ENCODE peak calls at places on chromosomes 7 and 10, in ten cellular contexts. One of them, this sample, is unnamed.

GRCh38 chr10:29411666-29412335 is 122.9 kb downstream of the LYZL1 start:
- DNase-seq in breast epithelium: no peak
- DNase-seq in Peyer's patch: no peak
- DNase-seq in Panc1: no peak
- DNase-seq in body of pancreas: no peak
- DNase-seq in psoas muscle: no peak
- DNase-seq in foreskin fibroblast: no peak
- DNase-seq in AG04450: no peak
- DNase-seq in brain microvascular endothelial cell: no peak
- DNase-seq in SK-N-SH: no peak
- DNase-seq in this sample: peak; percentile 52

GRCh38 chr10:104835422-104835821 is 194.3 kb downstream of the SORCS3 start:
- DNase-seq in breast epithelium: no peak
- DNase-seq in Peyer's patch: no peak
- DNase-seq in Panc1: no peak
- DNase-seq in body of pancreas: no peak
- DNase-seq in psoas muscle: no peak
- DNase-seq in foreskin fibroblast: no peak
- DNase-seq in AG04450: no peak
- DNase-seq in brain microvascular endothelial cell: no peak
- DNase-seq in SK-N-SH: peak; percentile 3
- DNase-seq in this sample: no peak

GRCh38 chr10:11743461-11744338 is 1.5 kb downstream of the ECHDC3 start:
- DNase-seq in breast epithelium: no peak
- DNase-seq in Peyer's patch: no peak
- DNase-seq in Panc1: no peak
- DNase-seq in body of pancreas: no peak
- DNase-seq in psoas muscle: no peak
- DNase-seq in foreskin fibroblast: peak; percentile 38
- DNase-seq in AG04450: no peak
- DNase-seq in brain microvascular endothelial cell: no peak
- DNase-seq in SK-N-SH: no peak
- DNase-seq in this sample: no peak

GRCh38 chr7:66307591-66308215 is 102.6 kb downstream of the TPST1 start:
- DNase-seq in breast epithelium: no peak
- DNase-seq in Peyer's patch: no peak
- DNase-seq in Panc1: peak; percentile 22
- DNase-seq in body of pancreas: peak; percentile 69
- DNase-seq in psoas muscle: no peak
- DNase-seq in foreskin fibroblast: peak; percentile 30
- DNase-seq in AG04450: no peak
- DNase-seq in brain microvascular endothelial cell: peak; percentile 48
- DNase-seq in SK-N-SH: no peak
- DNase-seq in this sample: peak; percentile 83

GRCh38 chr7:88835147-88835728 is 39.7 kb upstream of the TEX47 start:
- DNase-seq in breast epithelium: no peak
- DNase-seq in Peyer's patch: no peak
- DNase-seq in Panc1: peak; percentile 7
- DNase-seq in body of pancreas: no peak
- DNase-seq in psoas muscle: no peak
- DNase-seq in foreskin fibroblast: peak; percentile 23
- DNase-seq in AG04450: no peak
- DNase-seq in brain microvascular endothelial cell: peak; percentile 1
- DNase-seq in SK-N-SH: peak; percentile 39
- DNase-seq in this sample: peak; percentile 39

GRCh38 chr10:77087406-77087805 is 550.2 kb downstream of the KCNMA1 start:
- DNase-seq in breast epithelium: no peak
- DNase-seq in Peyer's patch: no peak
- DNase-seq in Panc1: no peak
- DNase-seq in body of pancreas: no peak
- DNase-seq in psoas muscle: no peak
- DNase-seq in foreskin fibroblast: peak; percentile 67
- DNase-seq in AG04450: no peak
- DNase-seq in brain microvascular endothelial cell: peak; percentile 43
- DNase-seq in SK-N-SH: no peak
- DNase-seq in this sample: no peak

GRCh38 chr10:62647375-62648092 is 157.0 kb upstream of the ADO start:
- DNase-seq in breast epithelium: no peak
- DNase-seq in Peyer's patch: no peak
- DNase-seq in Panc1: no peak
- DNase-seq in body of pancreas: no peak
- DNase-seq in psoas muscle: no peak
- DNase-seq in foreskin fibroblast: no peak
- DNase-seq in AG04450: no peak
- DNase-seq in brain microvascular endothelial cell: no peak
- DNase-seq in SK-N-SH: no peak
- DNase-seq in this sample: no peak

GRCh38 chr10:30587522-30588031 is 42.0 kb downstream of the LYZL2 start:
- DNase-seq in breast epithelium: peak; percentile 42
- DNase-seq in Peyer's patch: no peak
- DNase-seq in Panc1: no peak
- DNase-seq in body of pancreas: peak; percentile 31
- DNase-seq in psoas muscle: no peak
- DNase-seq in foreskin fibroblast: no peak
- DNase-seq in AG04450: no peak
- DNase-seq in brain microvascular endothelial cell: no peak
- DNase-seq in SK-N-SH: no peak
- DNase-seq in this sample: no peak

GRCh38 chr10:88525371-88526079 is 57.6 kb downstream of the RNLS start:
- DNase-seq in breast epithelium: no peak
- DNase-seq in Peyer's patch: no peak
- DNase-seq in Panc1: no peak
- DNase-seq in body of pancreas: peak; percentile 79
- DNase-seq in psoas muscle: no peak
- DNase-seq in foreskin fibroblast: peak; percentile 78
- DNase-seq in AG04450: no peak
- DNase-seq in brain microvascular endothelial cell: peak; percentile 74
- DNase-seq in SK-N-SH: no peak
- DNase-seq in this sample: peak; percentile 89

GRCh38 chr10:80357804-80358125 is 1.2 kb downstream of the DYDC2 start:
- DNase-seq in breast epithelium: no peak
- DNase-seq in Peyer's patch: no peak
- DNase-seq in Panc1: no peak
- DNase-seq in body of pancreas: no peak
- DNase-seq in psoas muscle: no peak
- DNase-seq in foreskin fibroblast: no peak
- DNase-seq in AG04450: no peak
- DNase-seq in brain microvascular endothelial cell: no peak
- DNase-seq in SK-N-SH: no peak
- DNase-seq in this sample: no peak

GRCh38 chr7:158272509-158273137 is 315.0 kb downstream of the PTPRN2 start:
- DNase-seq in breast epithelium: no peak
- DNase-seq in Peyer's patch: peak; percentile 30
- DNase-seq in Panc1: no peak
- DNase-seq in body of pancreas: peak; percentile 4
- DNase-seq in psoas muscle: peak; percentile 26
- DNase-seq in foreskin fibroblast: no peak
- DNase-seq in AG04450: no peak
- DNase-seq in brain microvascular endothelial cell: no peak
- DNase-seq in SK-N-SH: peak; percentile 34
- DNase-seq in this sample: no peak

GRCh38 chr7:123571684-123572083 is 14.1 kb upstream of the NDUFA5 start:
- DNase-seq in breast epithelium: no peak
- DNase-seq in Peyer's patch: no peak
- DNase-seq in Panc1: no peak
- DNase-seq in body of pancreas: no peak
- DNase-seq in psoas muscle: no peak
- DNase-seq in foreskin fibroblast: peak; percentile 4
- DNase-seq in AG04450: no peak
- DNase-seq in brain microvascular endothelial cell: peak; percentile 47
- DNase-seq in SK-N-SH: no peak
- DNase-seq in this sample: peak; percentile 66

GRCh38 chr10:35322636-35323035 is 13.7 kb upstream of the CCNY start:
- DNase-seq in breast epithelium: no peak
- DNase-seq in Peyer's patch: no peak
- DNase-seq in Panc1: no peak
- DNase-seq in body of pancreas: no peak
- DNase-seq in psoas muscle: no peak
- DNase-seq in foreskin fibroblast: no peak
- DNase-seq in AG04450: no peak
- DNase-seq in brain microvascular endothelial cell: no peak
- DNase-seq in SK-N-SH: no peak
- DNase-seq in this sample: no peak

GRCh38 chr10:88500656-88501055 is 82.5 kb downstream of the RNLS start:
- DNase-seq in breast epithelium: no peak
- DNase-seq in Peyer's patch: no peak
- DNase-seq in Panc1: no peak
- DNase-seq in body of pancreas: no peak
- DNase-seq in psoas muscle: no peak
- DNase-seq in foreskin fibroblast: peak; percentile 59
- DNase-seq in AG04450: no peak
- DNase-seq in brain microvascular endothelial cell: no peak
- DNase-seq in SK-N-SH: no peak
- DNase-seq in this sample: peak; percentile 56

GRCh38 chr7:117875566-117875965 is 2.3 kb upstream of the CTTNBP2 start:
- DNase-seq in breast epithelium: no peak
- DNase-seq in Peyer's patch: no peak
- DNase-seq in Panc1: no peak
- DNase-seq in body of pancreas: peak; percentile 24
- DNase-seq in psoas muscle: no peak
- DNase-seq in foreskin fibroblast: peak; percentile 18
- DNase-seq in AG04450: no peak
- DNase-seq in brain microvascular endothelial cell: peak; percentile 25
- DNase-seq in SK-N-SH: no peak
- DNase-seq in this sample: peak; percentile 42

GRCh38 chr10:71963351-71963755 is 842 bp upstream of the CHST3 start:
- DNase-seq in breast epithelium: no peak
- DNase-seq in Peyer's patch: no peak
- DNase-seq in Panc1: no peak
- DNase-seq in body of pancreas: no peak
- DNase-seq in psoas muscle: peak; percentile 85
- DNase-seq in foreskin fibroblast: peak; percentile 68
- DNase-seq in AG04450: no peak
- DNase-seq in brain microvascular endothelial cell: no peak
- DNase-seq in SK-N-SH: no peak
- DNase-seq in this sample: no peak
- H3K4me3 ChIP-seq in breast epithelium: peak overlapping the region; percentile 93
- H3K4me3 ChIP-seq in Peyer's patch: peak overlapping the region; percentile 65
- H3K4me3 ChIP-seq in Panc1: peak overlapping the region; percentile 88
- H3K4me3 ChIP-seq in body of pancreas: no peak overlapping the region
- H3K4me3 ChIP-seq in psoas muscle: peak overlapping the region; percentile 84
- H3K4me3 ChIP-seq in foreskin fibroblast: peak overlapping the region; percentile 57
- H3K4me3 ChIP-seq in AG04450: no peak overlapping the region
- H3K4me3 ChIP-seq in brain microvascular endothelial cell: peak overlapping the region; percentile 80
- H3K4me3 ChIP-seq in SK-N-SH: no peak overlapping the region
- H3K4me3 ChIP-seq in this sample: peak overlapping the region; percentile 78

DNA sequence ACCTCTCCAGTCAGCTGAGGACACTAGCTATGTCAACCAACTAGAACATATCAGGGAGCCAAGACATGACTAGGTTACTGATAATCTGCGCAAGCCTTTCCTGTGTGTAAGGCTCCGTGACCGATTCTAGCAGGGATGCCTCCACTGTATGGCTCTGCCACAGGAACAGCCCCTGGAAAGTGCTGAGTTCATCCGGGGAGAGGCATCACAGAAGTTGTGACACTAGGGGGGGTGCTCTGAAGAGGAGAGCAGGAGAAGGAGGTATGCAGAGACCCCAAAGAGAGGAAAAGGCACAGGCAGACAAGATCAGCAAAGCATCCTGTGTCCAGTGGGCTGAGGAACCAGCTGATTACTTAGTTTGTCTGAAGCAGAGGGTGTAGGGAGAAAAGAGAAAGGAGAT is 13.5 kb downstream of the UPP1 start:
- DNase-seq in breast epithelium: no peak
- DNase-seq in Peyer's patch: no peak
- DNase-seq in Panc1: no peak
- DNase-seq in body of pancreas: no peak
- DNase-seq in psoas muscle: no peak
- DNase-seq in foreskin fibroblast: no peak
- DNase-seq in AG04450: no peak
- DNase-seq in brain microvascular endothelial cell: no peak
- DNase-seq in SK-N-SH: no peak
- DNase-seq in this sample: no peak
- TF ChIP-seq CTCF in breast epithelium: no peak
- TF ChIP-seq CTCF in Peyer's patch: no peak
- TF ChIP-seq CTCF in Panc1: no peak
- TF ChIP-seq CTCF in body of pancreas: no peak
- TF ChIP-seq CTCF in psoas muscle: no peak
- TF ChIP-seq CTCF in foreskin fibroblast: no peak
- TF ChIP-seq CTCF in AG04450: no peak
- TF ChIP-seq CTCF in brain microvascular endothelial cell: no peak
- TF ChIP-seq CTCF in SK-N-SH: no peak
- TF ChIP-seq CTCF in this sample: no peak

GRCh38 chr7:155598810-155599210 is 45.7 kb upstream of the RBM33 start:
- DNase-seq in breast epithelium: peak; percentile 52
- DNase-seq in Peyer's patch: peak; percentile 88
- DNase-seq in Panc1: peak; percentile 69
- DNase-seq in body of pancreas: peak; percentile 78
- DNase-seq in psoas muscle: peak; percentile 89
- DNase-seq in foreskin fibroblast: peak; percentile 89
- DNase-seq in AG04450: peak; percentile 27
- DNase-seq in brain microvascular endothelial cell: peak; percentile 72
- DNase-seq in SK-N-SH: peak; percentile 88
- DNase-seq in this sample: peak; percentile 82
- H3K4me3 ChIP-seq in breast epithelium: no peak overlapping the region
- H3K4me3 ChIP-seq in Peyer's patch: peak overlapping the region; percentile 40
- H3K4me3 ChIP-seq in Panc1: no peak overlapping the region
- H3K4me3 ChIP-seq in body of pancreas: no peak overlapping the region
- H3K4me3 ChIP-seq in psoas muscle: no peak overlapping the region
- H3K4me3 ChIP-seq in foreskin fibroblast: no peak overlapping the region
- H3K4me3 ChIP-seq in AG04450: no peak overlapping the region
- H3K4me3 ChIP-seq in brain microvascular endothelial cell: no peak overlapping the region
- H3K4me3 ChIP-seq in SK-N-SH: no peak overlapping the region
- H3K4me3 ChIP-seq in this sample: no peak overlapping the region

GRCh38 chr7:80918909-80919721 is at the start of gene SEMA3C:
- DNase-seq in breast epithelium: peak; percentile 86
- DNase-seq in Peyer's patch: peak; percentile 92
- DNase-seq in Panc1: peak; percentile 90
- DNase-seq in body of pancreas: peak; percentile 84
- DNase-seq in psoas muscle: peak; percentile 95
- DNase-seq in foreskin fibroblast: peak; percentile 99
- DNase-seq in AG04450: peak; percentile 87
- DNase-seq in brain microvascular endothelial cell: peak; percentile 90
- DNase-seq in SK-N-SH: peak; percentile 99
- DNase-seq in this sample: peak; percentile 99

GRCh38 chr7:80921130-80921529 is 2.3 kb upstream of the SEMA3C start:
- DNase-seq in breast epithelium: no peak
- DNase-seq in Peyer's patch: no peak
- DNase-seq in Panc1: peak; percentile 94
- DNase-seq in body of pancreas: no peak
- DNase-seq in psoas muscle: no peak
- DNase-seq in foreskin fibroblast: peak; percentile 35
- DNase-seq in AG04450: no peak
- DNase-seq in brain microvascular endothelial cell: no peak
- DNase-seq in SK-N-SH: no peak
- DNase-seq in this sample: no peak

GRCh38 chr7:80922254-80923049 is 3.6 kb upstream of the SEMA3C start:
- DNase-seq in breast epithelium: peak; percentile 59
- DNase-seq in Peyer's patch: no peak
- DNase-seq in Panc1: no peak
- DNase-seq in body of pancreas: peak; percentile 27
- DNase-seq in psoas muscle: no peak
- DNase-seq in foreskin fibroblast: no peak
- DNase-seq in AG04450: no peak
- DNase-seq in brain microvascular endothelial cell: no peak
- DNase-seq in SK-N-SH: no peak
- DNase-seq in this sample: no peak

GRCh38 chr7:80918406-80918805 is 445 bp downstream of the SEMA3C start:
- DNase-seq in breast epithelium: no peak
- DNase-seq in Peyer's patch: no peak
- DNase-seq in Panc1: no peak
- DNase-seq in body of pancreas: no peak
- DNase-seq in psoas muscle: no peak
- DNase-seq in foreskin fibroblast: peak; percentile 49
- DNase-seq in AG04450: no peak
- DNase-seq in brain microvascular endothelial cell: no peak
- DNase-seq in SK-N-SH: no peak
- DNase-seq in this sample: peak; percentile 55

GRCh38 chr7:80916770-80917681 is 1.8 kb downstream of the SEMA3C start:
- DNase-seq in breast epithelium: no peak
- DNase-seq in Peyer's patch: no peak
- DNase-seq in Panc1: peak; percentile 96
- DNase-seq in body of pancreas: no peak
- DNase-seq in psoas muscle: no peak
- DNase-seq in foreskin fibroblast: peak; percentile 91
- DNase-seq in AG04450: no peak
- DNase-seq in brain microvascular endothelial cell: peak; percentile 77
- DNase-seq in SK-N-SH: peak; percentile 43
- DNase-seq in this sample: peak; percentile 80
- TF ChIP-seq CTCF in breast epithelium: peak; percentile 20
- TF ChIP-seq CTCF in Peyer's patch: no peak
- TF ChIP-seq CTCF in Panc1: peak; percentile 66
- TF ChIP-seq CTCF in body of pancreas: peak; percentile 58
- TF ChIP-seq CTCF in psoas muscle: peak; percentile 38
- TF ChIP-seq CTCF in foreskin fibroblast: peak; percentile 59
- TF ChIP-seq CTCF in AG04450: peak; percentile 60
- TF ChIP-seq CTCF in brain microvascular endothelial cell: peak; percentile 53
- TF ChIP-seq CTCF in SK-N-SH: peak; percentile 81
- TF ChIP-seq CTCF in this sample: peak; percentile 69